ENCODE peak calls at places on chromosomes 2 and 18, in eight cellular contexts. L, M, V, Z, H, Q, B and G are unnamed samples.

GRCh38 chr2:232321817-232322559 is 56.6 kb upstream of the ALPP start:
- DNase-seq in Z (no peak), H (no peak), V (no peak), B (no peak), M (no peak), Q (no peak), L (no peak), G (no peak)

GRCh38 chr2:95300391-95300938 is 3.3 kb downstream of the KCNIP3 start:
- DNase-seq in H (no peak), M (no peak), B (no peak), Z (no peak), Q (no peak), V (no peak), L (no peak), G (peak; percentile 71)

GRCh38 chr2:231565915-231566594 is 26.6 kb upstream of the TEX44 start:
- DNase-seq in B (no peak), Q (no peak), H (no peak), V (no peak), Z (no peak), M (no peak), L (no peak), G (no peak)

GRCh38 chr2:12717988-12718661 is 1.4 kb downstream of the TRIB2 start:
- DNase-seq in L (no peak), Z (peak; percentile 65), B (peak; percentile 69), Q (peak; percentile 38), M (peak; percentile 63), H (peak; percentile 27), V (peak; percentile 36), G (peak; percentile 47)

GRCh38 chr2:226631671-226632070 is 167.9 kb downstream of the IRS1 start:
- DNase-seq in M (no peak), Z (no peak), Q (peak; percentile 95), V (no peak), L (no peak), B (no peak), H (peak; percentile 75), G (no peak)

GRCh38 chr18:23883277-23883790 is 131.2 kb upstream of the TTC39C start:
- DNase-seq in V (no peak), M (no peak), H (peak; percentile 7), Q (no peak), B (no peak), Z (peak; percentile 57), L (no peak), G (peak; percentile 85)

GRCh38 chr2:52017836-52018235 is 985.9 kb upstream of the NRXN1 start:
- DNase-seq in V (no peak), L (no peak), Q (no peak), Z (no peak), M (no peak), B (no peak), H (no peak), G (no peak)

GRCh38 chr2:241538838-241539615 is 19.5 kb upstream of the BOK start:
- DNase-seq in H (no peak), M (no peak), Q (no peak), Z (no peak), B (no peak), L (no peak), V (no peak), G (no peak)

GRCh38 chr2:18356676-18357075 is 203.8 kb downstream of the RDH14 start:
- DNase-seq in M (peak; percentile 73), L (no peak), Z (peak; percentile 56), B (no peak), H (peak; percentile 72), V (no peak), Q (peak; percentile 39), G (peak; percentile 23)

GRCh38 chr2:15601681-15602080 is 10.0 kb downstream of the DDX1 start:
- DNase-seq in Q (no peak), M (no peak), V (no peak), Z (no peak), H (no peak), B (no peak), L (no peak), G (no peak)

GRCh38 chr2:42971381-42971780 is 179.0 kb upstream of the HAAO start:
- DNase-seq in L (no peak), M (no peak), Q (no peak), B (no peak), V (no peak), Z (no peak), H (no peak), G (no peak)

GRCh38 chr2:236671820-236672520 is 102.3 kb downstream of the ACKR3 start:
- DNase-seq in H (no peak), V (no peak), B (no peak), L (peak; percentile 16), Q (no peak), M (no peak), Z (no peak), G (no peak)

GRCh38 chr18:79590191-79591039 is 89.2 kb upstream of the CTDP1 start:
- DNase-seq in Z (peak; percentile 62), H (no peak), M (no peak), B (no peak), V (no peak), Q (peak; percentile 41), L (no peak), G (no peak)

GRCh38 chr2:58594762-58595161 is 353.6 kb upstream of the FANCL start:
- DNase-seq in H (no peak), L (no peak), Q (no peak), B (no peak), Z (peak; percentile 49), M (peak; percentile 45), V (no peak), G (peak; percentile 19)

GRCh38 chr2:181957668-181958067 is 28.0 kb upstream of the PPP1R1C start:
- DNase-seq in M (no peak), B (no peak), Q (no peak), H (no peak), V (no peak), L (no peak), Z (no peak), G (no peak)

GRCh38 chr2:181952413-181953226 is 33.0 kb upstream of the PPP1R1C start:
- DNase-seq in Q (no peak), H (peak; percentile 16), M (no peak), V (no peak), L (no peak), B (no peak), Z (no peak), G (no peak)

GRCh38 chr2:181953773-181954537 is 31.7 kb upstream of the PPP1R1C start:
- DNase-seq in Z (peak; percentile 51), H (peak; percentile 62), B (peak; percentile 90), M (peak; percentile 81), V (peak; percentile 77), Q (peak; percentile 75), L (peak; percentile 82), G (peak; percentile 28)

GRCh38 chr2:181955010-181955409 is 30.6 kb upstream of the PPP1R1C start:
- DNase-seq in Q (peak; percentile 70), Z (peak; percentile 40), L (no peak), H (peak; percentile 82), M (peak; percentile 88), V (no peak), B (no peak), G (peak; percentile 72)

DNA sequence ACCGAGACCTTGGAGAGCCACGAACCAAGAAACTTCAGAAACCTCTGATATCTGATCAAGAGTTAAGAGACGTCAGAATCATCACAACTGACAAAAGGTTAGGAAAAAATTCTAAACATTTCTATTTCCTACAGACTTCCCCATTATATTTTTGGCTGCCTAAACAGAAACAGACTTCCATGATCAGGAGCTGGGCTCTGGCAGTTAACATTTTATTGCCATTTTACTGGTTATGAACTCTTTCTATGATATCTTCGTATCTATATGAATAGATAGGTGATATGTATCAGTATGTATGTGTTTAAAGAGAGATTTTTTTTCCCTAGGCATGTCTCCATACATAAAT is 31.1 kb upstream of the PPP1R1C start:
- DNase-seq in M (no peak), Z (peak; percentile 24), H (peak; percentile 23), Q (no peak), L (no peak), V (no peak), B (no peak), G (no peak)
- H3K4me2 ChIP-seq in M (peak overlapping the region; percentile 75), Z (peak overlapping the region; percentile 63), H (peak overlapping the region; percentile 74), Q (peak overlapping the region; percentile 17), L (no peak overlapping the region), V (peak overlapping the region; percentile 64), B (peak overlapping the region; percentile 69), G (peak overlapping the region; percentile 60)

GRCh38 chr2:119857742-119858141 is 98.0 kb downstream of the PTPN4 start:
- DNase-seq in V (no peak), H (no peak), M (no peak), Z (no peak), L (no peak), B (no peak), Q (no peak), G (no peak)

GRCh38 chr2:119849838-119850565 is 90.3 kb downstream of the PTPN4 start:
- DNase-seq in H (peak; percentile 23), Z (peak; percentile 16), B (no peak), Q (no peak), L (no peak), V (no peak), M (no peak), G (peak; percentile 81)

GRCh38 chr2:119852214-119852613 is 92.5 kb downstream of the PTPN4 start:
- DNase-seq in L (no peak), Q (no peak), Z (no peak), H (no peak), B (peak; percentile 20), M (no peak), V (no peak), G (no peak)

GRCh38 chr2:119856469-119856901 is 96.8 kb downstream of the PTPN4 start:
- DNase-seq in M (no peak), B (no peak), Q (no peak), Z (no peak), V (peak; percentile 23), L (no peak), H (no peak), G (no peak)

DNA sequence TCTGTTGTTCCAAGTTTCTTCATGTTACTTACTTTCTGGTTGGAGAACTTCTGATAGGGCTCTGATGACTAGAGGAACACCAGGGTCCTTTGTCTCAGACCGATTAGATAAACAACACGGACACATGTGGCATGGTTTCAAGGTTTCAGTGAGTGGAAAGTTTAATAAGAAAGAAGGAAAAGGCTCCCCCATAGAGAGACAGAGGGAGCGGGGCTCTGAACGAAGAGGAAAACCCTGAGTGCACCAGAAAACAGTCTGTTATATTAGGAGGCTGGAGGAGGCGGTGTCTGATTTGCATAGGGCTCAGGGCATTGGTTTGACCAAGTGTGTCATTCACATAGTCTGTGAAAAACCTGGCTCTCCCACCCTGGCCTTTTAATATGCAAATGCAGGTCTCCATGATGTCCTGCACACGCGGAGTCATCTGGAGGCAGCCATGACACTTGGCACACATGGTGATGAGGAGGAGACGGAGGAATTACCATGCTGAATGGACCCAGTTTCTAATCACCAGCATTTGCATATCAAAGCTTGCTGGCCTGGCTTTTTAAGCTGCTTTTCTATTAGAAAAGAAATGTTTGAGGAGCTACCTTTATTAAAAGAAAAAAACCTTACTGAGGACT is 94.2 kb downstream of the PTPN4 start:
- DNase-seq in Q (no peak), B (peak; percentile 42), M (no peak), L (peak; percentile 64), V (no peak), H (no peak), Z (no peak), G (no peak)
- H3K9me3 ChIP-seq in Q (no peaks in the 10 kb centered on the region), B (no peaks in the 10 kb centered on the region), M (no peaks in the 10 kb centered on the region), L (no peaks in the 10 kb centered on the region), V (peaks cover 5% of the 10 kb centered on the region), H (peaks cover 9% of the 10 kb centered on the region), Z (no peaks in the 10 kb centered on the region), G (peaks cover 11% of the 10 kb centered on the region)

GRCh38 chr18:14936313-14936712 is 188.3 kb downstream of the ANKRD30B start:
- DNase-seq in Q (no peak), V (no peak), L (no peak), H (no peak), B (no peak), M (no peak), Z (no peak), G (no peak)
- H3K27ac ChIP-seq in Q (no peak overlapping the region), V (no peak overlapping the region), L (no peak overlapping the region), H (no peak overlapping the region), B (no peak overlapping the region), M (no peak overlapping the region), Z (no peak overlapping the region), G (no peak overlapping the region)

GRCh38 chr2:105803773-105804172 is 59.1 kb downstream of the NCK2 start:
- DNase-seq in V (no peak), M (no peak), Q (no peak), Z (no peak), B (no peak), H (no peak), L (no peak), G (peak; percentile 52)
- H3K4me2 ChIP-seq in V (no peak overlapping the region), M (no peak overlapping the region), Q (no peak overlapping the region), Z (no peak overlapping the region), B (no peak overlapping the region), H (no peak overlapping the region), L (no peak overlapping the region), G (no peak overlapping the region)